ENCODE peak calls at places on chromosomes 3 and 15, in ten cellular contexts. F is fibroblast of lung; W is right cardiac atrium; I is pancreas; U is OCI-LY7; H is SK-N-SH; C is left ventricle myocardium inferior; Y is effector memory CD4-positive, alpha-beta T cell; T is HCT116; B is upper lobe of right lung. Z is an unnamed sample. For H3K4me1, the result is how much of the 10 kb centered on the place peaks cover.

GRCh38 chr3:180594631-180595348 is 7.2 kb upstream of the TTC14 start:
- DNase-seq in C (no peak), T (peak), W (no peak), F (peak), H (peak), Y (no peak), I (no peak), B (no peak), U (peak), Z (peak)

GRCh38 chr15:82132742-82133141 is 86.9 kb upstream of the MEX3B start:
- DNase-seq in Y (no peak), C (no peak), B (no peak), W (no peak), F (peak), I (no peak), H (no peak), T (no peak), U (no peak), Z (peak)

GRCh38 chr15:77584691-77585090 is 48.0 kb downstream of the LINGO1 start:
- DNase-seq in T (no peak), I (no peak), Y (no peak), F (no peak), C (no peak), U (no peak), H (no peak), B (no peak), W (no peak), Z (no peak)

GRCh38 chr15:64878708-64879107 is 33.0 kb upstream of the ANKDD1A start:
- DNase-seq in F (no peak), H (no peak), I (no peak), W (no peak), Y (no peak), B (no peak), C (no peak), U (no peak), T (no peak), Z (no peak)

GRCh38 chr15:83207622-83208356 is at the start of gene HDGFL3:
- DNase-seq in C (peak), U (peak), H (peak), F (peak), B (peak), Y (no peak), W (peak), T (no peak), I (peak), Z (peak)

GRCh38 chr3:192930585-192930984 is 12.9 kb upstream of the MB21D2 start:
- DNase-seq in U (no peak), T (no peak), Y (no peak), C (no peak), W (no peak), B (no peak), H (no peak), F (no peak), I (no peak), Z (no peak)

GRCh38 chr3:139358857-139359562 is 15.2 kb downstream of the MRPS22 start:
- DNase-seq in I (no peak), B (no peak), H (no peak), C (no peak), U (no peak), Y (no peak), W (no peak), F (no peak), T (no peak), Z (no peak)

GRCh38 chr3:186060222-186060621 is 48.7 kb downstream of the ETV5 start:
- DNase-seq in I (no peak), U (no peak), B (no peak), T (no peak), Y (no peak), C (no peak), F (no peak), W (no peak), H (no peak), Z (no peak)

GRCh38 chr3:38297947-38298711 is 16.0 kb downstream of the SLC22A14 start:
- DNase-seq in F (peak), H (no peak), I (no peak), W (no peak), T (peak), Y (no peak), U (peak), C (no peak), B (no peak), Z (peak)

GRCh38 chr15:94610069-94610863 is 378.9 kb downstream of the MCTP2 start:
- DNase-seq in B (no peak), Y (no peak), I (no peak), H (no peak), W (no peak), U (no peak), T (no peak), F (no peak), C (no peak), Z (no peak)

GRCh38 chr3:184240384-184241140 is 8.2 kb downstream of the ALG3 start:
- DNase-seq in H (no peak), F (peak), U (peak), W (no peak), C (no peak), B (no peak), Y (no peak), I (no peak), T (no peak), Z (no peak)

DNA sequence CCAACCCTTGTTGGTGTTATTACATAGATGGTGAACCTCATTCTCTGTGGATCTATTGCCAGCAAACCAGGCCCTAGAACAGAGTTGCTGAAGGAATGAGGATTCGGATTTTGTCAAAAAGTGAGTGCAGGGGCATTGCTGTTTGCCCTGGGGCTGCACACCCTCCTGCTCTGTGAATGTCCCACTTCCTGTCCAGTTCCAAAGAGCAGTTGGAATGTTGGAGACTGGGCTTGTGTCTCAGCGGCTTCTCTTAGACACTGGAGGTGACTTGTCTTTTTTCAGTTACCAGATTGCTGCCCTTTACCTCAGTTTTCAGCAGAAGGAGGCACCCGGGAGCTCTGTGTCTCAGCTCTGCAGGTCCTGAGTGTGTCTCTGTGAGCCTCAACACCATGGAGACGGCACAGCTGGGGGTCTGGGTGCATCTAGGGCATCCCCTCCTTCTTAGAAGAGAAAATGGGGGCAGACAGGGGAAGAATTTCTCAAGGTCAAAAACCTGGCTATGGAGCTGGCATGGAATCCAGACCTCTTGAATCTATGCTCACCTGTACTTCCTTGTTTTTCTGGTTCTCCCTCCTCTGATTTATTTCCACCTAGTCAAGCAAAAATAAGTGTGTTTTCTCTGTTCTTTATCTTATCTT is 46.3 kb downstream of the LIMD1 start:
- DNase-seq in T (no peak), W (no peak), I (no peak), H (no peak), U (no peak), F (no peak), B (peak), C (no peak), Y (no peak), Z (no peak)
- H3K4me1 ChIP-seq in T (under half), W (under half), I (under half), H (under half), U (under half), F (under half), B (half or more), C (half or more), Y (under half), Z (under half)

GRCh38 chr15:23039917-23040281 is 530 bp upstream of the TUBGCP5 start:
- DNase-seq in Y (no peak), W (no peak), I (no peak), T (no peak), B (no peak), U (no peak), H (no peak), C (no peak), F (no peak), Z (no peak)
- H3K4me3 ChIP-seq in Y (peak), W (peak), I (peak), T (peak), B (peak), U (peak), H (peak), C (peak), F (peak), Z (peak)

GRCh38 chr3:149604125-149604851 is 53.5 kb downstream of the WWTR1 start:
- DNase-seq in Y (no peak), W (no peak), F (no peak), C (no peak), B (no peak), H (no peak), U (no peak), T (no peak), I (no peak), Z (no peak)
- H3K4me1 ChIP-seq in Y (under half), W (under half), F (under half), C (half or more), B (under half), H (under half), U (under half), T (half or more), I (under half), Z (under half)

DNA sequence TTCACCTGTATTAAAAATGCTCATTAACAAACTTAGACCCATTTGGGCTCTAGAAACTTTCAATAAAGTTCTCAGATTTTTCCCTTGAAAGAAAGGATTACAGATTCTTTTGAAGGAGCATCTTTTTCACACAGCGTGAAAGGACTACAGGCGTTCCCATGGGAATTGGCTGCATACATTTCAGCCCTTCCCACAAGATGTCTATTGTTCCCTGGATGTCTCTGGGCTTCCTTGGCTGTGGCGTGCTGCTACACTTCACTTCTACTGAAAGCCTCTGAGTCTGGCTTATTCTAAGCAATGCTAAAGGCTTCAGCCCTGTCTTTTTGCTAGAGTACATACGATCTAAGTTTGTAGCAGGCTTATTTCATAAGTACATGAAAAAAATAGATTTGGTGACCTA is 1.4 kb downstream of the VEPH1 start:
- DNase-seq in U (no peak), B (no peak), W (no peak), T (no peak), Y (no peak), C (no peak), H (no peak), F (no peak), I (no peak), Z (no peak)
- H3K4me3 ChIP-seq in U (no peak), B (peak), W (no peak), T (no peak), Y (no peak), C (no peak), H (no peak), F (no peak), I (no peak), Z (no peak)

GRCh38 chr3:141992512-141992911 is 116.1 kb downstream of the ATP1B3 start:
- DNase-seq in B (no peak), T (no peak), F (no peak), H (no peak), I (no peak), C (no peak), W (no peak), Y (no peak), U (peak), Z (no peak)
- H3K4me1 ChIP-seq in B (under half), T (under half), F (under half), H (under half), I (under half), C (under half), W (under half), Y (under half), U (under half), Z (under half)

Z was measured in adipocyte.